ENCODE peak calls at places on chromosome 16, in six cellular contexts. R, Y, A, X, D and B are unnamed samples.

GRCh38 chr16:4846503-4846900 is 586 bp downstream of the GLYR1 start:
- DNase-seq in R (peak; percentile 70), Y (no peak), A (peak; percentile 55), X (peak; percentile 64), D (peak; percentile 68), B (peak; percentile 73)

GRCh38 chr16:68907297-68907999 is 64.1 kb downstream of the TANGO6 start:
- DNase-seq in R (no peak), Y (no peak), A (no peak), X (no peak), D (no peak), B (no peak)

GRCh38 chr16:87560428-87561199 is 41.7 kb upstream of the JPH3 start:
- DNase-seq in R (no peak), Y (no peak), A (no peak), X (peak; percentile 64), D (no peak), B (peak; percentile 61)

GRCh38 chr16:2429771-2430663 is 770 bp downstream of the CCNF start:
- DNase-seq in R (no peak), Y (no peak), A (peak; percentile 19), X (no peak), D (peak; percentile 36), B (no peak)

GRCh38 chr16:88746511-88746910 is 38.5 kb downstream of the PIEZO1 start:
- DNase-seq in R (peak; percentile 95), Y (no peak), A (no peak), X (peak; percentile 85), D (no peak), B (no peak)

GRCh38 chr16:88049020-88049419 is 97.8 kb downstream of the BANP start:
- DNase-seq in R (no peak), Y (no peak), A (no peak), X (no peak), D (no peak), B (no peak)

GRCh38 chr16:73890524-73891500 is 405.8 kb upstream of the PSMD7 start:
- DNase-seq in R (peak; percentile 74), Y (no peak), A (peak; percentile 4), X (no peak), D (peak; percentile 45), B (no peak)

GRCh38 chr16:16025214-16025968 is 76.0 kb downstream of the ABCC1 start:
- DNase-seq in R (no peak), Y (peak; percentile 79), A (peak; percentile 97), X (peak; percentile 65), D (no peak), B (no peak)

GRCh38 chr16:78235168-78235800 is 135.8 kb downstream of the WWOX start:
- DNase-seq in R (peak; percentile 72), Y (peak; percentile 27), A (peak; percentile 57), X (peak; percentile 75), D (peak; percentile 55), B (peak; percentile 73)

GRCh38 chr16:65409505-65409904 is 287.6 kb upstream of the CDH11 start:
- DNase-seq in R (no peak), Y (no peak), A (peak; percentile 59), X (no peak), D (no peak), B (no peak)

GRCh38 chr16:85551319-85551978 is 61.7 kb upstream of the GSE1 start:
- DNase-seq in R (no peak), Y (no peak), A (no peak), X (no peak), D (no peak), B (no peak)

GRCh38 chr16:1825864-1826690 is 548 bp downstream of the HAGH start:
- DNase-seq in R (no peak), Y (peak; percentile 8), A (peak; percentile 48), X (no peak), D (peak; percentile 82), B (peak; percentile 79)

GRCh38 chr16:89191033-89191900 is 9.1 kb downstream of the SLC22A31 start:
- DNase-seq in R (no peak), Y (no peak), A (no peak), X (no peak), D (no peak), B (peak; percentile 52)

GRCh38 chr16:23149267-23149992 is at the start of gene USP31:
- DNase-seq in R (peak; percentile 97), Y (peak; percentile 81), A (peak; percentile 93), X (peak; percentile 95), D (peak; percentile 98), B (peak; percentile 96)
- H3K27ac ChIP-seq in R (peak within 1 kb of the TSS; percentile 93), Y (no peak within 1 kb of the TSS), A (peak within 1 kb of the TSS; percentile 18), X (peak within 1 kb of the TSS; percentile 80), D (no peak within 1 kb of the TSS), B (peak within 1 kb of the TSS; percentile 77)

DNA sequence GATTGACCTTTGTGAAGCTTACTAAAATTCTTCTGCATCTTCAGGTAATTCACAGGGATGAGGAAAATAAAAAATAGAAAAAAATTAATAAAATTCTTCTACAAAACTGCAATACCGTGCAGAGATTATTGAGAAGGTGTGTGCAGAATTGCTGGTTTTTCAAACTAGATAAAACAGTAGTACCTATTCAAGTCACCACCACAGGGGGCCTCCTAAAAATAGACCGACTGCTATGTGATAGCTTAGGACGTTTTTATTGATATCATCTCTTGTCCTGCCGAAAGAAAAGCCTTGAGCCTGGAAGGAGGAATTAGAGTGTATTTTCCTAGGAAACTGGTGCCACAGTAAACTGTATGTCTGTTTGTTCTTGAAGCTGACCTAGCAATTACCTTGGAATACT is 325.9 kb downstream of the ZFHX3 start:
- DNase-seq in R (no peak), Y (no peak), A (no peak), X (no peak), D (no peak), B (no peak)
- TF ChIP-seq CTCF in R (no peak), Y (no peak), A (no peak), X (no peak), D (no peak), B (no peak)

GRCh38 chr16:46968063-46968435 is 5.4 kb downstream of the DNAJA2 start:
- DNase-seq in R (no peak), Y (no peak), A (no peak), X (no peak), D (no peak), B (no peak)

GRCh38 chr16:46961373-46962353 is 11.8 kb downstream of the DNAJA2 start:
- DNase-seq in R (no peak), Y (no peak), A (peak; percentile 43), X (no peak), D (no peak), B (no peak)

GRCh38 chr16:46962629-46963028 is 10.8 kb downstream of the DNAJA2 start:
- DNase-seq in R (no peak), Y (no peak), A (no peak), X (no peak), D (no peak), B (no peak)
- H3K27ac ChIP-seq in R (peak overlapping the region; percentile 25), Y (no peak overlapping the region), A (no peak overlapping the region), X (peak overlapping the region; percentile 4), D (peak overlapping the region; percentile 11), B (no peak overlapping the region)

GRCh38 chr16:76583995-76584394 is 306.8 kb downstream of the CNTNAP4 start:
- DNase-seq in R (no peak), Y (no peak), A (no peak), X (no peak), D (no peak), B (no peak)

GRCh38 chr16:76579277-76579676 is 302.1 kb downstream of the CNTNAP4 start:
- DNase-seq in R (no peak), Y (no peak), A (no peak), X (no peak), D (no peak), B (no peak)

DNA sequence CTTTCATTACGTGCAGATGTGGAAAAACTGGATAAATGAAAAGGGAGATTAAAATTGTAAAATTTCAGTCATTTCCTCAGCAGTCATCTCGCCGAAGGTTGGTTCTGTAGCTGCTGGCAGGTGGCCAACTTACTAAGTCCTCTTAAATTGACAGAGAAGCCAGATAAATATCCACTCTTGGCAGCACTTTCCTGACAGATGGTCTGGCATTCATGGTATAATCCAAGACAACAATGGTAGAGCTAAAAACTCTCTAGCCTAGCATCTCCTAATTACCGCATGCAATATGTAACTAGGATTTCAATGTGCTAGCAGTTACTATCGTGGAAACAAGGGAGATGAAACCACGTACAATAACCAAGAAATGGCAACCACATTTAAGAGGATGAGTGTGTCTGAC is 306.3 kb downstream of the CNTNAP4 start:
- DNase-seq in R (no peak), Y (no peak), A (no peak), X (no peak), D (peak; percentile 21), B (no peak)
- TF ChIP-seq CTCF in R (no peak), Y (no peak), A (no peak), X (no peak), D (no peak), B (no peak)

GRCh38 chr16:30474684-30475083 is 2.1 kb downstream of the ITGAL start:
- DNase-seq in R (no peak), Y (no peak), A (no peak), X (no peak), D (no peak), B (no peak)
- H3K27ac ChIP-seq in R (no peak overlapping the region), Y (no peak overlapping the region), A (no peak overlapping the region), X (no peak overlapping the region), D (no peak overlapping the region), B (no peak overlapping the region)

GRCh38 chr16:13348416-13348815 is 447.0 kb downstream of the SHISA9 start:
- DNase-seq in R (no peak), Y (no peak), A (no peak), X (no peak), D (no peak), B (no peak)
- TF ChIP-seq CTCF in R (no peak), Y (no peak), A (no peak), X (no peak), D (no peak), B (no peak)

DNA sequence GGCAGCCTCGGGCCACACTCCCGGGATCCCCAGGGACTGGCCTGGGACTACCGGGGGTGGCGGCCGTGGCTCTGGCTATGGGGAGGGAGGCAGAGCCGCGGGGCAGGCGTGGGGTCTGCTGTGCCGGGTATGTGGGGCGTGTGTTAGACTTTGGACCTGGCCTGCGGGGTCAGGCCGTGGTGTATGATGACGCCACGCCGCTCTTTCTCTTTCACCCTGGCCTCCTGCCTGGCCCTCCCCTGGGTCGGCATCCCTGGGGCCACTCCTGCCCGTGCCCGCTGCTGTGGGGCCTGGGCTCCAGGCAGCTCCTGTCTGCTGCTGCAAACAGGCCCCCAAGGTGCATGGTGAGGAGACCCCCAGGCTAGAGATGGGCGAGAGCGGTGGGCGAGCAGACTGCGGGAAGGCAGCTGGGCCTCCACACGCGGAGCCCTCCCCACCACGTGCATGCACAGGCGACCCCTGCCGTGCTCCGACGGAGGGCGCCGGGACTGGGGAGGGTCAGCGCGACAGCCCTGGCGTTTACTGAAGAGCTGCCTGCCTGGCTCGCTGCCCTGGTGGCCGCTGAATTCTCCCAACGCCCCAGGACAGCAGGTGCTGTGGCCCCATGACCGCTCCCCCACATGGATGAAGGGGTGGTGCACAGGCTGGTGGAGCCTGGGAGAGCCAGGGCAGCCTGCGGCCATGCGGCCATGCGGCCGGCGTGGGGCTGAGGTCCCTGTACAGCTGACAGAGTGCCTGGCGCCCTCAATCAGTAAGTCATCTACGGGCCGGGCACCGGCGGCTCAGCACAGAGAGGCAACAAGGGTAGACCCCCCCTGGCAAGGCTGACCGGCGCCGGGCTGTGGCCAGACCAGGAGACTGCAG is 16.0 kb downstream of the CAPN15 start:
- DNase-seq in R (no peak), Y (no peak), A (no peak), X (no peak), D (no peak), B (no peak)
- H3K27ac ChIP-seq in R (no peak overlapping the region), Y (no peak overlapping the region), A (no peak overlapping the region), X (no peak overlapping the region), D (no peak overlapping the region), B (no peak overlapping the region)

GRCh38 chr16:58127033-58127556 is 2.1 kb downstream of the CFAP20 start:
- DNase-seq in R (no peak), Y (no peak), A (peak; percentile 43), X (no peak), D (peak; percentile 34), B (no peak)
- TF ChIP-seq CTCF in R (peak; percentile 14), Y (peak; percentile 29), A (peak; percentile 38), X (peak; percentile 58), D (peak; percentile 36), B (peak; percentile 24)